ENCODE peak calls at places on chromosomes 6 and 20, in nine cellular contexts. R, V, G, H, F, S, L, J and B are unnamed samples.

GRCh38 chr6:144702781-144703180 is 417.6 kb downstream of the UTRN start:
- DNase-seq in J (no peak), H (no peak), R (no peak), S (no peak), L (no peak), F (no peak), V (no peak), G (no peak), B (no peak)

GRCh38 chr6:113654396-113654795 is 202.7 kb upstream of the MARCKS start:
- DNase-seq in G (peak), J (peak), S (peak), H (peak), R (no peak), V (no peak), F (peak), L (no peak), B (peak)

GRCh38 chr6:160999508-160999907 is 7.9 kb downstream of the MAP3K4 start:
- DNase-seq in V (no peak), J (no peak), F (peak), S (no peak), L (no peak), R (no peak), G (no peak), H (no peak), B (no peak)

GRCh38 chr6:26520088-26520839 is 17.9 kb upstream of the HMGN4 start:
- DNase-seq in S (no peak), L (no peak), J (peak), V (no peak), H (no peak), G (no peak), R (no peak), F (no peak), B (no peak)

GRCh38 chr6:76682842-76683241 is 610.4 kb upstream of the IMPG1 start:
- DNase-seq in F (no peak), R (no peak), V (no peak), G (peak), S (no peak), L (no peak), J (no peak), H (no peak), B (no peak)

GRCh38 chr6:153003294-153003645 is 761 bp upstream of the MTRF1L start:
- DNase-seq in V (no peak), L (peak), F (no peak), J (no peak), R (no peak), H (no peak), S (no peak), G (no peak), B (no peak)

GRCh38 chr6:159045826-159046225 is 1.0 kb upstream of the TAGAP start:
- DNase-seq in J (no peak), R (no peak), V (no peak), L (no peak), F (no peak), G (no peak), S (no peak), H (no peak), B (no peak)

GRCh38 chr6:144447487-144447886 is 162.4 kb downstream of the UTRN start:
- DNase-seq in R (no peak), L (no peak), F (no peak), H (no peak), V (no peak), J (no peak), S (peak), G (peak), B (no peak)

GRCh38 chr6:139550361-139550760 is 175.9 kb upstream of the CITED2 start:
- DNase-seq in R (no peak), S (no peak), H (no peak), L (no peak), F (peak), J (no peak), V (no peak), G (no peak), B (no peak)

GRCh38 chr20:54481442-54481841 is 6.0 kb downstream of the DOK5 start:
- DNase-seq in L (no peak), V (no peak), G (no peak), H (no peak), R (no peak), S (no peak), J (no peak), F (no peak), B (no peak)

GRCh38 chr20:54477134-54477533 is 1.7 kb downstream of the DOK5 start:
- DNase-seq in S (no peak), G (no peak), L (no peak), H (no peak), F (no peak), R (no peak), J (no peak), V (no peak), B (no peak)

GRCh38 chr20:54476336-54476928 is 1.0 kb downstream of the DOK5 start:
- DNase-seq in V (no peak), H (no peak), S (no peak), L (peak), F (no peak), R (no peak), G (no peak), J (no peak), B (no peak)

GRCh38 chr20:54477556-54477955 is 2.2 kb downstream of the DOK5 start:
- DNase-seq in R (no peak), H (no peak), V (no peak), L (no peak), S (peak), F (no peak), G (peak), J (no peak), B (no peak)

DNA sequence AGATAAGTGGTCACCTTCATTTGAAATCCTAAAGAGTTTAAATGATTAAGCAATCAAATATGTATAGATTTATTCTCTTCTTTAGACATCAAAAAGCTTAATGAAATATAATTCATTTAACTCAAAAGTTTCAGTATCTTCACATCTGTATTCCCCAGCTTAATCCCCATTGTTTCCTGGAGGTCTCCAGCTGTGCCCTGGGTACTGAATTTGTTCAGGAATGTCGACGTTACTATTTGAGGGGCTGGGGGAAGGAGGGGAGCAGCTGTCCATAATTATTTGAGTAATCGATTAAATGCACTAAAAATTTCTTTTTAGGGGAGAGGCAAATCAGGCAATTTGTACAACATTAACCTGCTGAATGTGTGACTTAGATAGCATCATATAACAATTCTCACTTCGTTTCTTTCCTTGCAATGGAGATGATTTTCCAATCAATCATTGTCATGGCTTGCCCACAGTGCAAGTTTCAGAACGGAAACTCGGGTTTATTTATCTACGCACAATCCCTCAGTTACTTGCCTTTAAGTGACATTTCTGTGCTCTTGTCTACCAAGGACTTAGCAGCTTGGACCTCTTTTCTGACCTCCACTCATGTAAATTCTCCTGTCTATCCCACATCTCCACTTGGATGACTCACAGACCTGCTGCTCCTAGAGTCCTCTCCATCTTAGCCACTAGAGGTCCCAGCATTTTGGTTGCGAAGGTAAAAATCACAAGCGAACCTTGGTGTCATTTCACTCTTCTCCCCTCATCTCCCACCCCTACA is 3.9 kb downstream of the DOK5 start:
- DNase-seq in R (no peak), J (no peak), G (peak), S (no peak), V (no peak), H (no peak), F (no peak), L (no peak), B (no peak)
- TF ChIP-seq CTCF in R (no peak), J (no peak), G (peak), S (peak), V (no peak), H (no peak), F (peak), L (peak), B (no peak)

DNA sequence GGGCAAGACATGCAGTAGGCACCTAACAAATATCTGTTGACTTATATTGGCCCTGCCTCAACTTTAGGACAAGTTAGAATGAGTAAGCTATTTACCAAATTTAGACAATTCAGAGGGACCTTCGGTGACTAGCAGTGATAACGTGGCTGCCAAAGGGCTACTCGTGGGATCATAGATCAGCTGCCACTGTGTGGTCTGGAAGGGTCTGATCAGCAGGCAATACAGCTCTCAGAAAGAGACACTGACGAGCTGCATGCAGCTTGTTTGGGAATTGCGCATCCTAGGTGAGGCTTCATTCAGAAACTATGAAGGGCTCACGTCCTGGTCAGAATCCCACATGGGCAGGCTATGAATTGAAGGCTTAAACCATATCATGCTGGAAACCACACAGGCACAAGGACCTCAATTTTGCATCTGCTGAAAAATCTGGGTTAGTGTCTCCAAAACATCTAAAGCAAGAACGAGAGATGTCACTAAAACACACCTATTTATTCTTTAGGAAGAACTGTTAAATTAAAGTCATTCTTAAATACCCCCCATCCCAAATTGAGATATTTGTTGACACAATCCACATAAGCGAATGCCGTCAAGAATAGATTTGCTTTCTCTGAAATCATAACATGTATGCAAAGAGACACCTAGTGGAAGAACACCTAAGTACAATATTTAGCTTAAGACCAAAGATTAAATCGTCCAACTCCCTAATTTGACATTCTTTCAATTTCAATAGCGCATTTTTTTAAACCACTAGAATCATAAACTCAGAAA is 79.6 kb downstream of the IPCEF1 start:
- DNase-seq in V (no peak), R (no peak), H (no peak), S (peak), G (peak), J (no peak), L (peak), F (no peak), B (no peak)
- TF ChIP-seq CTCF in V (peak), R (peak), H (peak), S (peak), G (peak), J (peak), L (peak), F (peak), B (peak)

DNA sequence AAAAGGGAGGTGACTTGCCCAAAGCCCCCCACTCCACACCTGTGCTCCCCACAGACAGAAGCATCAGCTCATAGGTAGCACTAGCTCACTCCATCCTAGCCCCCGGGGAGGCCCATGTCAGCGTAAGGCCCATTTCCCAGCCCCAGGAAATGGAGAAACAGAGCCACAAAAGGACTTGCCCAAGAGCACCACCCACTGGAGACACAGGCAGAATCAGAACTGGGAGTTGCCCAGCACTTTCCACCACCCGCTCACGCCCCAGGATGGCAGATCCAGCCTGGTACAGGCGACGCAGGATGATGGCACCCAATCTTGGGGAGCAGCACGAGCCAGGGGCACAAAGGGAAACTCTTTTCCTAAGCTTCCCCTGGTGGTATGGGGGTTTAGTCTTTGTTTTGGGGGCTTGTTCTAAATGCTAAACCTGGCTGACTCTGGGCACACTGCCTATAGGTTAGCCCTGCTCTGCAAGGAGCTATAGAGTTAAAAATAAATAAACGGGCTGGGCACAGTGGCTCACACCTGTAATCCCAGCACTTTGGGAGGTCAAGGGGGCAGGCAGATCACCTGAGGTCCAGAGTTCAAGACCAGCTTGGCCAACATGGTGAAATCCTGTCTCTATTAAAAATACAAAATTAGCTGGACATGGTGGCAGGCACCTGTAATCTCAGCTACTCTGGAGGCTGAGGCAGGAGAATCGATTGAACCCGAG is 11.8 kb downstream of the C20orf203 start:
- DNase-seq in V (no peak), L (no peak), S (no peak), R (no peak), H (no peak), G (no peak), F (no peak), J (no peak), B (no peak)
- TF ChIP-seq CTCF in V (no peak), L (no peak), S (no peak), R (no peak), H (no peak), G (no peak), F (no peak), J (no peak), B (no peak)

GRCh38 chr6:41587223-41587879 is 41.2 kb downstream of the FOXP4 start:
- DNase-seq in F (peak), G (no peak), S (no peak), H (no peak), J (no peak), L (no peak), V (no peak), R (no peak), B (no peak)
- TF ChIP-seq CTCF in F (no peak), G (no peak), S (no peak), H (no peak), J (no peak), L (no peak), V (no peak), R (no peak), B (no peak)

DNA sequence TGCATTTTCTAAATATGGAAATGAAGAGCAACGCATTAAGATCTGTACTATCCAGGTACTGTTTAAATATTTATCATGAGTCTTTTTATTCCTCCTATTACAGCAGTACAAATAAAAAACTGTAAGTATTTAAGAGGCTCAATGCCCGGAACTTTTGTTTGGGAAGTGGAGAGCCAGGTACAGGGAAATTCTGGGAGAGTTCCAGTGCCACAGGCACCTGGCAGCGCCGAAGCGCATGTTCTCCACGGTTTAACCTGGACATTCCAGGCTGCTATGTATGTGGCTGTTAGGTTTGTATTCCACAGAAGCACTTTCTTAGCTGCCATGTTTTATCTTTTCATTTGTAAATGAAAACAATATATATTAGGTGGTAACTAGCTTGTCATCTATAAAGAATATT is 81.7 kb downstream of the PREP start:
- DNase-seq in R (no peak), J (peak), H (peak), V (no peak), L (no peak), G (no peak), S (no peak), F (peak), B (no peak)
- TF ChIP-seq CTCF in R (no peak), J (no peak), H (no peak), V (no peak), L (no peak), G (no peak), S (no peak), F (no peak), B (no peak)

DNA sequence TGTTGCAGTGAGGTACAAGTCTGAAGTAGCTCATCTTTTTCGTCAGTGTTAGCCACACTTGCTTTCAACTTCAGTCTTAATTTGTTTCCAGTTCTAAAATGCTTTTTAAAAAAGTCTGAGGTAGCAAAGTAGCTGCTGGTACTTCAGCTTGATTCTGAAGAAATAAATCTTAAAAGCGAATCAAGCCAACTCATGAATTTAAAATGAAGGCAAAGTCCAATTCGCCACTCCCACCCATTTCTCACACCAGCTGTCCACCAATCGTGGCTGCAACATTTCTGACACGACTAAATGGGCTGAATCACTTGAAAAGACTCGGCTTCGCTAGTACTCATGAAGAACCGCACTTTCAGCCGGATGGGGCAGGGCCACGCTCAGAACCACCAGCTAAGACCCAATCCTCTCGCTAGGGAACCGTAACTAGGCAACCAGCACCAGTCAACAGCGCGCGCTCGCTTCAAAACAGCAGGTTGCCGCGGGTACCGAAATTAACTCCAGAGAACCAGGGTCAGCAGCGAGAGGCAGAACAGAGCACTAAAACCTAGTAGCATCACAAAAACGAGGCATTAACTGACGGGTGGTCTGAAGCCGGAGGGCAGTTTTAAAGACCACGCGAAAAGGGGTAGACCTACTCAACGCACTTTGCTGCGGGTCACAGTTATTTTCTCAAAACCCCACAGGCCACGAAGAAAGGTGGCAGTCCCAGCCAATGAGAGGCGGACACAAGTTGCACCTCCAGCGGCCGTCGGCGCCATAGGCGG is 900 bp downstream of the BCLAF1 start:
- DNase-seq in J (peak), R (no peak), S (peak), H (peak), V (peak), L (peak), G (peak), F (peak), B (peak)
- TF ChIP-seq CTCF in J (no peak), R (no peak), S (peak), H (no peak), V (no peak), L (no peak), G (peak), F (no peak), B (no peak)

GRCh38 chr20:15482525-15482924 is 1090.7 kb downstream of the KIF16B start:
- DNase-seq in R (no peak), H (no peak), G (no peak), V (no peak), L (no peak), J (no peak), F (no peak), S (no peak), B (no peak)
- TF ChIP-seq CTCF in R (no peak), H (no peak), G (no peak), V (no peak), L (no peak), J (no peak), F (no peak), S (no peak), B (no peak)